ENCODE peak calls at places on chromosomes 1 and 21, in four cellular contexts. S is Peyer's patch, E is endothelial cell of umbilical vein, D is aorta. N is an unnamed sample.
A peak's percentile ranks its signal among the peaks of the same experiment; 100 is the strongest.

GRCh38 chr1:17759114-17759513 is 4.0 kb downstream of the ACTL8 start:
- DNase-seq in E (no peak), D (peak; percentile 32), S (no peak), N (no peak)

GRCh38 chr1:63087966-63088365 is 234.4 kb upstream of the FOXD3 start:
- DNase-seq in E (no peak), D (no peak), S (no peak), N (no peak)

GRCh38 chr1:109091196-109092193 is 931 bp downstream of the TMEM167B start:
- DNase-seq in D (no peak), E (peak; percentile 44), S (no peak), N (no peak)

GRCh38 chr1:40709100-40709801 is 17.7 kb downstream of the NFYC start:
- DNase-seq in D (peak; percentile 77), S (peak; percentile 59), E (peak; percentile 95), N (peak; percentile 28)

GRCh38 chr21:32087452-32087851 is 191.4 kb downstream of the MIS18A start:
- DNase-seq in D (no peak), S (no peak), E (no peak), N (no peak)

GRCh38 chr1:213464786-213465460 is 413.9 kb downstream of the RPS6KC1 start:
- DNase-seq in E (no peak), S (no peak), D (no peak), N (no peak)

GRCh38 chr1:232704694-232705680 is 75.1 kb upstream of the SIPA1L2 start:
- DNase-seq in S (no peak), E (peak; percentile 75), D (no peak), N (no peak)

GRCh38 chr1:64241069-64241468 is 37.6 kb downstream of the UBE2U start:
- DNase-seq in D (no peak), S (no peak), E (no peak), N (no peak)

GRCh38 chr21:40120944-40121575 is 253.8 kb downstream of the PCP4 start:
- DNase-seq in D (no peak), S (no peak), E (no peak), N (no peak)

GRCh38 chr1:107820797-107821196 is 144.2 kb downstream of the VAV3 start:
- DNase-seq in E (peak; percentile 29), D (no peak), S (no peak), N (no peak)

GRCh38 chr1:56797079-56797685 is 22.0 kb downstream of the FYB2 start:
- DNase-seq in S (peak; percentile 70), E (no peak), D (no peak), N (no peak)

GRCh38 chr1:245880754-245881403 is 626.2 kb downstream of the SMYD3 start:
- DNase-seq in D (no peak), E (no peak), S (no peak), N (no peak)

GRCh38 chr1:21911205-21912001 is 25.7 kb downstream of the HSPG2 start:
- DNase-seq in S (peak; percentile 73), E (peak; percentile 45), D (peak; percentile 80), N (no peak)

GRCh38 chr1:1452882-1453281 is 3.4 kb downstream of the ATAD3C start:
- DNase-seq in S (no peak), E (no peak), D (no peak), N (no peak)

GRCh38 chr21:39613029-39613934 is 542 bp downstream of the B3GALT5 start:
- DNase-seq in E (no peak), S (no peak), D (no peak), N (no peak)

GRCh38 chr1:60924964-60925798 is 157.2 kb upstream of the NFIA start:
- DNase-seq in S (peak; percentile 51), D (no peak), E (no peak), N (no peak)

GRCh38 chr1:15852036-15852827 is 4.7 kb downstream of the SPEN start:
- DNase-seq in S (no peak), E (peak; percentile 18), D (no peak), N (no peak)

GRCh38 chr1:30313584-30313983 is 409.8 kb downstream of the MATN1 start:
- DNase-seq in S (no peak), D (no peak), E (no peak), N (no peak)

GRCh38 chr1:224736619-224737352 is 120.7 kb downstream of the CNIH3 start:
- DNase-seq in S (no peak), E (no peak), D (no peak), N (no peak)

GRCh38 chr1:43054961-43055360 is 96.3 kb upstream of the SLC2A1 start:
- DNase-seq in S (no peak), E (no peak), D (no peak), N (no peak)

GRCh38 chr21:25515484-25516405 is 91.5 kb downstream of the MRPL39 start:
- DNase-seq in E (no peak), S (no peak), D (no peak), N (no peak)

GRCh38 chr1:197463142-197463541 is 195.1 kb downstream of the CRB1 start:
- DNase-seq in S (no peak), D (no peak), E (no peak), N (no peak)

GRCh38 chr1:183278736-183279591 is 92.9 kb downstream of the LAMC2 start:
- DNase-seq in E (peak; percentile 75), D (no peak), S (no peak), N (no peak)

GRCh38 chr1:17232759-17233661 is 15.9 kb upstream of the PADI3 start:
- DNase-seq in D (no peak), E (peak; percentile 65), S (no peak), N (no peak)

GRCh38 chr1:180123463-180123936 is 31.2 kb upstream of the QSOX1 start:
- DNase-seq in D (no peak), S (no peak), E (no peak), N (no peak)

GRCh38 chr1:212242288-212242984 is 42.8 kb upstream of the PPP2R5A start:
- DNase-seq in E (peak; percentile 59), D (no peak), S (no peak), N (no peak)

GRCh38 chr1:206012086-206012859 is 9.1 kb upstream of the RAB7B start:
- DNase-seq in S (peak; percentile 83), D (peak; percentile 95), E (no peak), N (peak; percentile 34)

GRCh38 chr1:212218065-212218464 is 67.1 kb upstream of the PPP2R5A start:
- DNase-seq in E (no peak), D (no peak), S (no peak), N (no peak)

GRCh38 chr1:17904290-17904689 is 149.2 kb downstream of the ACTL8 start:
- DNase-seq in S (peak; percentile 13), D (no peak), E (no peak), N (no peak)

GRCh38 chr1:226870323-226871046 is at the start of gene PSEN2:
- DNase-seq in D (peak; percentile 74), E (peak; percentile 51), S (peak; percentile 89), N (peak; percentile 27)

GRCh38 chr21:35619184-35619583 is 441.1 kb downstream of the SETD4 start:
- DNase-seq in D (no peak), E (peak; percentile 6), S (no peak), N (no peak)

GRCh38 chr1:190179817-190180216 is 297.8 kb downstream of the BRINP3 start:
- DNase-seq in E (no peak), S (no peak), D (no peak), N (no peak)

GRCh38 chr1:2803931-2804627 is 2.6 kb upstream of the TTC34 start:
- DNase-seq in D (peak; percentile 26), S (no peak), E (no peak), N (no peak)
- H3K9me3 ChIP-seq in D (no peaks in the 10 kb centered on the region), S (no peaks in the 10 kb centered on the region), E (no peaks in the 10 kb centered on the region), N (no peaks in the 10 kb centered on the region)

DNA sequence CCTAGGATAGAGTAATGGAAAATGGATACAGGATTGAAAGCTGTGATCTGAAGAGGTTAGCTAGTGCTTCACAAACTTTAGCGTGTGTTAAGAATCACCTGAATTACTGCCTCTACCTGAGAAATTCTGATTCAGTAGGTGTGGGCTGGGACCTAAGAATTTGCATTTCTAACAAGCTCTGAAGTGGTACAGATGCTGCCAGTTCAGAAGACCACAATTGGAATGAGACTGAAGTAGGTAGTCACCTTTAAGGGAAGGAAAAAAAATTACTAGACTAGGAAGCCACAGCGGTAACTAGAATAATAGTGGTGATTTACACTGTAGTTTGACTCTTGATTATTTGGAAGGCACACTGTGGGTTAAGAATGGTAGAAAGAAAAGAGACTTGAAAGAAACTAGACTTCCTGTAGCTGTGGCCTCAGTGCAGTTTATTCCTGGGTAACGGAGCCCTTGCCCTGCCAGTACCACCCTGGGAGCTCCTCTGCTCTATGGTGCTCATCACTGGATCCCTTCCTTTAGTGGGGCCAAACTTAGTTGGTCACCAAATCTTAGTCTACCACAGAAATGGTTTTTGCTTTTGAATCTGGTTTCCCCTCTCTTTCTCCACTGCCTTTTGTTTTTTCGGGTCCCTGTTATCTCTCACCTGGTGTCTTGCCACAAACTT is 43.6 kb downstream of the ARID1A start:
- DNase-seq in E (no peak), D (no peak), S (no peak), N (no peak)
- H3K4me1 ChIP-seq in E (peaks cover 13% of the 10 kb centered on the region), D (no peaks in the 10 kb centered on the region), S (peaks cover 14% of the 10 kb centered on the region), N (peaks cover 65% of the 10 kb centered on the region)

GRCh38 chr1:24454684-24455091 is 39.1 kb downstream of the NIPAL3 start:
- DNase-seq in E (no peak), D (no peak), S (no peak), N (no peak)

GRCh38 chr1:24450321-24450720 is 34.7 kb downstream of the NIPAL3 start:
- DNase-seq in D (no peak), S (no peak), E (no peak), N (no peak)

GRCh38 chr1:24450857-24451397 is 35.3 kb downstream of the NIPAL3 start:
- DNase-seq in D (no peak), S (no peak), E (no peak), N (no peak)

GRCh38 chr1:24457866-24458265 is 42.3 kb downstream of the NIPAL3 start:
- DNase-seq in S (no peak), E (no peak), D (no peak), N (no peak)

GRCh38 chr1:24452922-24453481 is 37.4 kb downstream of the NIPAL3 start:
- DNase-seq in S (no peak), D (no peak), E (no peak), N (no peak)
- H3K4me3 ChIP-seq in S (no peak overlapping the region), D (no peak overlapping the region), E (no peak overlapping the region), N (no peak overlapping the region)

GRCh38 chr1:229536982-229537381 is 21.5 kb downstream of the ABCB10 start:
- DNase-seq in D (no peak), S (no peak), E (no peak), N (no peak)
- H3K9me3 ChIP-seq in D (no peaks in the 10 kb centered on the region), S (no peaks in the 10 kb centered on the region), E (no peaks in the 10 kb centered on the region), N (no peaks in the 10 kb centered on the region)

GRCh38 chr1:37035828-37036666 is 1.7 kb upstream of the GRIK3 start:
- DNase-seq in D (no peak), S (no peak), E (no peak), N (no peak)
- H3K4me1 ChIP-seq in D (no peaks in the 10 kb centered on the region), S (no peaks in the 10 kb centered on the region), E (no peaks in the 10 kb centered on the region), N (no peaks in the 10 kb centered on the region)

N was measured in naive thymus-derived CD4-positive, alpha-beta T cell.